ENCODE peak calls at places on chromosome 3, in four cellular contexts. Y is T-helper 1 cell, V is sciatic nerve, B is foreskin fibroblast. F is an unnamed sample.

GRCh38 chr3:72567474-72567873 is 280.8 kb downstream of the SHQ1 start:
- DNase-seq in B (no peak), V (no peak), Y (no peak), F (no peak)

GRCh38 chr3:63303238-63303637 is 25.1 kb downstream of the SYNPR start:
- DNase-seq in Y (no peak), B (no peak), V (no peak), F (no peak)

GRCh38 chr3:187878776-187879524 is 133.7 kb upstream of the BCL6 start:
- DNase-seq in B (peak), V (no peak), Y (no peak), F (peak)

GRCh38 chr3:132593950-132594328 is 3.1 kb upstream of the ACKR4 start:
- DNase-seq in B (peak), Y (no peak), V (no peak), F (peak)

GRCh38 chr3:181709537-181710279 is 2.0 kb upstream of the SOX2 start:
- DNase-seq in B (peak), V (peak), Y (peak), F (peak)

GRCh38 chr3:53694648-53695356 is 151.4 kb downstream of the CHDH start:
- DNase-seq in B (no peak), Y (no peak), V (no peak), F (no peak)

GRCh38 chr3:10299679-10300078 is 6.9 kb upstream of the GHRL start:
- DNase-seq in V (no peak), B (peak), Y (no peak), F (no peak)

GRCh38 chr3:54342676-54343075 is 220.3 kb downstream of the CACNA2D3 start:
- DNase-seq in B (no peak), Y (no peak), V (no peak), F (no peak)

GRCh38 chr3:13870902-13871301 is 9.0 kb downstream of the WNT7A start:
- DNase-seq in V (no peak), Y (no peak), B (no peak), F (no peak)

GRCh38 chr3:62481972-62482371 is 108.6 kb upstream of the FEZF2 start:
- DNase-seq in V (no peak), Y (no peak), B (no peak), F (no peak)

GRCh38 chr3:197750396-197750831 is 731 bp downstream of the FYTTD1 start:
- DNase-seq in B (peak), V (peak), Y (peak), F (peak)

GRCh38 chr3:16455001-16455400 is 58.5 kb downstream of the RFTN1 start:
- DNase-seq in V (peak), Y (no peak), B (no peak), F (no peak)

GRCh38 chr3:188001052-188001567 is 152.8 kb upstream of the LPP start:
- DNase-seq in B (no peak), Y (no peak), V (no peak), F (no peak)

GRCh38 chr3:183298708-183299153 is 45.7 kb downstream of the B3GNT5 start:
- DNase-seq in Y (no peak), B (peak), V (peak), F (peak)

GRCh38 chr3:13521309-13521708 is 27.6 kb upstream of the FBLN2 start:
- DNase-seq in V (no peak), B (no peak), Y (no peak), F (no peak)

GRCh38 chr3:159711560-159712333 is 276.9 kb upstream of the IL12A start:
- DNase-seq in Y (no peak), B (peak), V (no peak), F (peak)

GRCh38 chr3:22039156-22039555 is 288.1 kb upstream of the ZNF385D start:
- DNase-seq in Y (no peak), B (no peak), V (no peak), F (no peak)

GRCh38 chr3:55164876-55165275 is 237.0 kb upstream of the LRTM1 start:
- DNase-seq in Y (no peak), B (peak), V (no peak), F (peak)

GRCh38 chr3:30933478-30934207 is 39.2 kb upstream of the GADL1 start:
- DNase-seq in B (no peak), Y (no peak), V (no peak), F (no peak)

GRCh38 chr3:69763458-69763857 is 24.2 kb downstream of the MITF start:
- DNase-seq in V (no peak), B (no peak), Y (no peak), F (no peak)

GRCh38 chr3:187197255-187197654 is at the start of gene RTP1:
- DNase-seq in B (no peak), V (no peak), Y (no peak), F (no peak)

GRCh38 chr3:88059380-88060160 is 515 bp downstream of the ZNF654 start:
- DNase-seq in V (no peak), B (peak), Y (no peak), F (peak)

GRCh38 chr3:177642482-177643163 is 445.3 kb upstream of the TBL1XR1 start:
- DNase-seq in B (no peak), Y (no peak), V (no peak), F (no peak)

GRCh38 chr3:126259411-126260391 is 79.3 kb upstream of the ALDH1L1 start:
- DNase-seq in Y (no peak), V (peak), B (peak), F (peak)

GRCh38 chr3:124810970-124811369 is 76.2 kb downstream of the ITGB5 start:
- DNase-seq in Y (no peak), B (no peak), V (peak), F (no peak)

GRCh38 chr3:172659246-172660002 is 51.4 kb downstream of the NCEH1 start:
- DNase-seq in B (no peak), Y (no peak), V (no peak), F (no peak)

GRCh38 chr3:66962624-66963023 is 35.5 kb upstream of the KBTBD8 start:
- DNase-seq in V (no peak), Y (no peak), B (no peak), F (no peak)

GRCh38 chr3:64167346-64167745 is 57.9 kb downstream of the PRICKLE2 start:
- DNase-seq in Y (no peak), V (no peak), B (no peak), F (no peak)

GRCh38 chr3:5231067-5231466 is 43.6 kb downstream of the EDEM1 start:
- DNase-seq in B (no peak), Y (no peak), V (no peak), F (no peak)

GRCh38 chr3:127809611-127810010 is 12.7 kb downstream of the MGLL start:
- DNase-seq in Y (no peak), B (no peak), V (no peak), F (no peak)

GRCh38 chr3:122383915-122384697 is at the start of gene FAM162A:
- DNase-seq in V (peak), B (peak), Y (peak), F (peak)

GRCh38 chr3:195172285-195172684 is 98.7 kb downstream of the XXYLT1 start:
- DNase-seq in B (no peak), V (no peak), Y (no peak), F (no peak)

GRCh38 chr3:160134964-160135363 is 90.3 kb upstream of the C3orf80 start:
- DNase-seq in Y (no peak), B (peak), V (no peak), F (peak)

GRCh38 chr3:50622881-50623280 is 5.9 kb downstream of the MAPKAPK3 start:
- DNase-seq in Y (no peak), V (no peak), B (no peak), F (no peak)

GRCh38 chr3:13479332-13479581 is 849 bp upstream of the HDAC11 start:
- DNase-seq in B (peak), Y (no peak), V (peak), F (peak)

GRCh38 chr3:11120091-11120845 is 34.0 kb upstream of the HRH1 start:
- DNase-seq in V (no peak), Y (no peak), B (no peak), F (no peak)

GRCh38 chr3:157081681-157082210 is 78.2 kb downstream of the CCNL1 start:
- DNase-seq in V (peak), Y (peak), B (peak), F (peak)

GRCh38 chr3:60260546-60260945 is 990.7 kb downstream of the FHIT start:
- DNase-seq in V (no peak), B (no peak), Y (no peak), F (no peak)

F was measured in AG08395.